ENCODE peak calls at places on chromosomes 11 and 22, in six cellular contexts. One of them, this sample, is unnamed.

GRCh38 chr11:73931039-73931645 is 19.7 kb upstream of the DNAJB13 start:
- DNase-seq in DMS79: peak
- DNase-seq in stimulated activated CD8-positive, alpha-beta memory T cell treated with anti-CD3 and anti-CD28 coated beads, Interleukin-15, amount 100 ng/mL, for 24 hours: no peak
- DNase-seq in RPMI8226: peak
- DNase-seq in retina: peak
- DNase-seq in activated T-cell treated with anti-CD3 and anti-CD28 coated beads, Interleukin-2, amount 50 U/mL, for 72 hours: peak
- DNase-seq in this sample: no peak

GRCh38 chr22:43867839-43868652 is 5.7 kb upstream of the SULT4A1 start:
- DNase-seq in DMS79: no peak
- DNase-seq in stimulated activated CD8-positive, alpha-beta memory T cell treated with anti-CD3 and anti-CD28 coated beads, Interleukin-15, amount 100 ng/mL, for 24 hours: no peak
- DNase-seq in RPMI8226: peak
- DNase-seq in retina: peak
- DNase-seq in activated T-cell treated with anti-CD3 and anti-CD28 coated beads, Interleukin-2, amount 50 U/mL, for 72 hours: peak
- DNase-seq in this sample: peak

GRCh38 chr11:296976-297665 is 2.2 kb downstream of the IFITM5 start:
- DNase-seq in DMS79: no peak
- DNase-seq in stimulated activated CD8-positive, alpha-beta memory T cell treated with anti-CD3 and anti-CD28 coated beads, Interleukin-15, amount 100 ng/mL, for 24 hours: no peak
- DNase-seq in RPMI8226: no peak
- DNase-seq in retina: no peak
- DNase-seq in activated T-cell treated with anti-CD3 and anti-CD28 coated beads, Interleukin-2, amount 50 U/mL, for 72 hours: peak
- DNase-seq in this sample: no peak

GRCh38 chr22:39351689-39352214 is 2.0 kb downstream of the SYNGR1 start:
- DNase-seq in DMS79: no peak
- DNase-seq in stimulated activated CD8-positive, alpha-beta memory T cell treated with anti-CD3 and anti-CD28 coated beads, Interleukin-15, amount 100 ng/mL, for 24 hours: no peak
- DNase-seq in RPMI8226: no peak
- DNase-seq in retina: peak
- DNase-seq in activated T-cell treated with anti-CD3 and anti-CD28 coated beads, Interleukin-2, amount 50 U/mL, for 72 hours: peak
- DNase-seq in this sample: no peak

GRCh38 chr11:34749666-34750659 is 129.1 kb downstream of the EHF start:
- DNase-seq in DMS79: peak
- DNase-seq in stimulated activated CD8-positive, alpha-beta memory T cell treated with anti-CD3 and anti-CD28 coated beads, Interleukin-15, amount 100 ng/mL, for 24 hours: no peak
- DNase-seq in RPMI8226: no peak
- DNase-seq in retina: no peak
- DNase-seq in activated T-cell treated with anti-CD3 and anti-CD28 coated beads, Interleukin-2, amount 50 U/mL, for 72 hours: no peak
- DNase-seq in this sample: no peak

GRCh38 chr22:37161442-37161841 is 11.7 kb upstream of the IL2RB start:
- DNase-seq in DMS79: no peak
- DNase-seq in stimulated activated CD8-positive, alpha-beta memory T cell treated with anti-CD3 and anti-CD28 coated beads, Interleukin-15, amount 100 ng/mL, for 24 hours: no peak
- DNase-seq in RPMI8226: no peak
- DNase-seq in retina: no peak
- DNase-seq in activated T-cell treated with anti-CD3 and anti-CD28 coated beads, Interleukin-2, amount 50 U/mL, for 72 hours: peak
- DNase-seq in this sample: no peak

GRCh38 chr11:35083181-35084061 is 55.5 kb upstream of the CD44 start:
- DNase-seq in DMS79: peak
- DNase-seq in stimulated activated CD8-positive, alpha-beta memory T cell treated with anti-CD3 and anti-CD28 coated beads, Interleukin-15, amount 100 ng/mL, for 24 hours: no peak
- DNase-seq in RPMI8226: no peak
- DNase-seq in retina: no peak
- DNase-seq in activated T-cell treated with anti-CD3 and anti-CD28 coated beads, Interleukin-2, amount 50 U/mL, for 72 hours: peak
- DNase-seq in this sample: no peak

GRCh38 chr11:63516109-63516508 is 10.2 kb downstream of the LGALS12 start:
- DNase-seq in DMS79: no peak
- DNase-seq in stimulated activated CD8-positive, alpha-beta memory T cell treated with anti-CD3 and anti-CD28 coated beads, Interleukin-15, amount 100 ng/mL, for 24 hours: no peak
- DNase-seq in RPMI8226: no peak
- DNase-seq in retina: no peak
- DNase-seq in activated T-cell treated with anti-CD3 and anti-CD28 coated beads, Interleukin-2, amount 50 U/mL, for 72 hours: no peak
- DNase-seq in this sample: no peak

GRCh38 chr22:45246060-45246985 is 5.6 kb upstream of the KIAA0930 start:
- DNase-seq in DMS79: no peak
- DNase-seq in stimulated activated CD8-positive, alpha-beta memory T cell treated with anti-CD3 and anti-CD28 coated beads, Interleukin-15, amount 100 ng/mL, for 24 hours: no peak
- DNase-seq in RPMI8226: no peak
- DNase-seq in retina: no peak
- DNase-seq in activated T-cell treated with anti-CD3 and anti-CD28 coated beads, Interleukin-2, amount 50 U/mL, for 72 hours: no peak
- DNase-seq in this sample: no peak

GRCh38 chr22:39988386-39989114 is 6.2 kb upstream of the FAM83F start:
- DNase-seq in DMS79: no peak
- DNase-seq in stimulated activated CD8-positive, alpha-beta memory T cell treated with anti-CD3 and anti-CD28 coated beads, Interleukin-15, amount 100 ng/mL, for 24 hours: no peak
- DNase-seq in RPMI8226: no peak
- DNase-seq in retina: no peak
- DNase-seq in activated T-cell treated with anti-CD3 and anti-CD28 coated beads, Interleukin-2, amount 50 U/mL, for 72 hours: no peak
- DNase-seq in this sample: no peak

GRCh38 chr22:49765951-49766350 is 61.7 kb downstream of the BRD1 start:
- DNase-seq in DMS79: no peak
- DNase-seq in stimulated activated CD8-positive, alpha-beta memory T cell treated with anti-CD3 and anti-CD28 coated beads, Interleukin-15, amount 100 ng/mL, for 24 hours: no peak
- DNase-seq in RPMI8226: no peak
- DNase-seq in retina: no peak
- DNase-seq in activated T-cell treated with anti-CD3 and anti-CD28 coated beads, Interleukin-2, amount 50 U/mL, for 72 hours: no peak
- DNase-seq in this sample: no peak

GRCh38 chr11:71568707-71569349 is 3.5 kb downstream of the KRTAP5-10 start:
- DNase-seq in DMS79: no peak
- DNase-seq in stimulated activated CD8-positive, alpha-beta memory T cell treated with anti-CD3 and anti-CD28 coated beads, Interleukin-15, amount 100 ng/mL, for 24 hours: no peak
- DNase-seq in RPMI8226: no peak
- DNase-seq in retina: no peak
- DNase-seq in activated T-cell treated with anti-CD3 and anti-CD28 coated beads, Interleukin-2, amount 50 U/mL, for 72 hours: no peak
- DNase-seq in this sample: no peak

GRCh38 chr11:64842366-64842759 is 2.1 kb downstream of the CDC42BPG start:
- DNase-seq in DMS79: no peak
- DNase-seq in stimulated activated CD8-positive, alpha-beta memory T cell treated with anti-CD3 and anti-CD28 coated beads, Interleukin-15, amount 100 ng/mL, for 24 hours: no peak
- DNase-seq in RPMI8226: no peak
- DNase-seq in retina: no peak
- DNase-seq in activated T-cell treated with anti-CD3 and anti-CD28 coated beads, Interleukin-2, amount 50 U/mL, for 72 hours: no peak
- DNase-seq in this sample: no peak

GRCh38 chr22:25750569-25751173 is 8.7 kb downstream of the MYO18B start:
- DNase-seq in DMS79: no peak
- DNase-seq in stimulated activated CD8-positive, alpha-beta memory T cell treated with anti-CD3 and anti-CD28 coated beads, Interleukin-15, amount 100 ng/mL, for 24 hours: no peak
- DNase-seq in RPMI8226: no peak
- DNase-seq in retina: no peak
- DNase-seq in activated T-cell treated with anti-CD3 and anti-CD28 coated beads, Interleukin-2, amount 50 U/mL, for 72 hours: no peak
- DNase-seq in this sample: no peak

GRCh38 chr11:122038543-122038942 is 77.5 kb downstream of the BLID start:
- DNase-seq in DMS79: no peak
- DNase-seq in stimulated activated CD8-positive, alpha-beta memory T cell treated with anti-CD3 and anti-CD28 coated beads, Interleukin-15, amount 100 ng/mL, for 24 hours: no peak
- DNase-seq in RPMI8226: no peak
- DNase-seq in retina: no peak
- DNase-seq in activated T-cell treated with anti-CD3 and anti-CD28 coated beads, Interleukin-2, amount 50 U/mL, for 72 hours: no peak
- DNase-seq in this sample: no peak

GRCh38 chr11:41527530-41527929 is 68.1 kb upstream of the LRRC4C start:
- DNase-seq in DMS79: no peak
- DNase-seq in stimulated activated CD8-positive, alpha-beta memory T cell treated with anti-CD3 and anti-CD28 coated beads, Interleukin-15, amount 100 ng/mL, for 24 hours: no peak
- DNase-seq in RPMI8226: no peak
- DNase-seq in retina: no peak
- DNase-seq in activated T-cell treated with anti-CD3 and anti-CD28 coated beads, Interleukin-2, amount 50 U/mL, for 72 hours: no peak
- DNase-seq in this sample: no peak

GRCh38 chr11:8207080-8208000 is 38.5 kb upstream of the RIC3 start:
- DNase-seq in DMS79: no peak
- DNase-seq in stimulated activated CD8-positive, alpha-beta memory T cell treated with anti-CD3 and anti-CD28 coated beads, Interleukin-15, amount 100 ng/mL, for 24 hours: no peak
- DNase-seq in RPMI8226: no peak
- DNase-seq in retina: no peak
- DNase-seq in activated T-cell treated with anti-CD3 and anti-CD28 coated beads, Interleukin-2, amount 50 U/mL, for 72 hours: no peak
- DNase-seq in this sample: no peak

GRCh38 chr11:115941481-115941993 is 437.3 kb upstream of the CADM1 start:
- DNase-seq in DMS79: no peak
- DNase-seq in stimulated activated CD8-positive, alpha-beta memory T cell treated with anti-CD3 and anti-CD28 coated beads, Interleukin-15, amount 100 ng/mL, for 24 hours: no peak
- DNase-seq in RPMI8226: no peak
- DNase-seq in retina: no peak
- DNase-seq in activated T-cell treated with anti-CD3 and anti-CD28 coated beads, Interleukin-2, amount 50 U/mL, for 72 hours: peak
- DNase-seq in this sample: no peak

GRCh38 chr22:46673677-46674236 is 53.6 kb downstream of the GRAMD4 start:
- DNase-seq in DMS79: no peak
- DNase-seq in stimulated activated CD8-positive, alpha-beta memory T cell treated with anti-CD3 and anti-CD28 coated beads, Interleukin-15, amount 100 ng/mL, for 24 hours: no peak
- DNase-seq in RPMI8226: no peak
- DNase-seq in retina: no peak
- DNase-seq in activated T-cell treated with anti-CD3 and anti-CD28 coated beads, Interleukin-2, amount 50 U/mL, for 72 hours: peak
- DNase-seq in this sample: no peak

GRCh38 chr11:77151804-77152513 is 23.9 kb downstream of the MYO7A start:
- DNase-seq in DMS79: peak
- DNase-seq in stimulated activated CD8-positive, alpha-beta memory T cell treated with anti-CD3 and anti-CD28 coated beads, Interleukin-15, amount 100 ng/mL, for 24 hours: peak
- DNase-seq in RPMI8226: peak
- DNase-seq in retina: no peak
- DNase-seq in activated T-cell treated with anti-CD3 and anti-CD28 coated beads, Interleukin-2, amount 50 U/mL, for 72 hours: peak
- DNase-seq in this sample: no peak

This sample was measured in NCI-H1048.